ENCODE peak calls at places on chromosomes 3 and 15, in five cellular contexts. J is NCI-H460, O is NCI-H2081, S is NCI-H2171 treated with DMSO at 0.1 percent for 48 hours, I is GM20000. D is an unnamed sample.

GRCh38 chr3:172103724-172104123 is 64.3 kb downstream of the FNDC3B start:
- DNase-seq in J (no peak), O (no peak), S (peak; percentile 72), I (no peak), D (peak; percentile 14)

GRCh38 chr15:100918690-100919480 is at the start of gene LRRK1:
- DNase-seq in J (no peak), O (no peak), S (peak; percentile 49), I (peak; percentile 82), D (no peak)

GRCh38 chr15:33852570-33852969 is 115.7 kb upstream of the CHRM5 start:
- DNase-seq in J (no peak), O (no peak), S (no peak), I (no peak), D (no peak)

GRCh38 chr15:67240235-67241131 is 14.0 kb downstream of the AAGAB start:
- DNase-seq in J (peak; percentile 24), O (peak; percentile 57), S (peak; percentile 54), I (peak; percentile 17), D (peak; percentile 8)

GRCh38 chr3:36489679-36490420 is 109.5 kb downstream of the STAC start:
- DNase-seq in J (no peak), O (no peak), S (no peak), I (no peak), D (no peak)

GRCh38 chr15:75599396-75599795 is 20.3 kb upstream of the PTPN9 start:
- DNase-seq in J (no peak), O (no peak), S (no peak), I (no peak), D (no peak)

GRCh38 chr3:46731795-46732194 is 14.1 kb upstream of the PRSS50 start:
- DNase-seq in J (no peak), O (no peak), S (no peak), I (no peak), D (no peak)

GRCh38 chr15:76293361-76293760 is 17.9 kb downstream of the ETFA start:
- DNase-seq in J (no peak), O (no peak), S (no peak), I (no peak), D (no peak)

GRCh38 chr3:48367201-48367600 is 4.8 kb upstream of the FBXW12 start:
- DNase-seq in J (no peak), O (peak; percentile 71), S (peak; percentile 87), I (no peak), D (peak; percentile 15)

GRCh38 chr15:40105517-40106202 is 3.0 kb downstream of the BMF start:
- DNase-seq in J (no peak), O (no peak), S (no peak), I (peak; percentile 77), D (no peak)

GRCh38 chr3:66856555-66856954 is 141.6 kb upstream of the KBTBD8 start:
- DNase-seq in J (no peak), O (no peak), S (no peak), I (peak; percentile 15), D (no peak)

GRCh38 chr15:39580117-39580629 is 706 bp upstream of the THBS1 start:
- DNase-seq in J (peak; percentile 70), O (peak; percentile 85), S (peak; percentile 90), I (peak; percentile 89), D (no peak)

GRCh38 chr3:106262976-106263375 is 394.2 kb upstream of the CBLB start:
- DNase-seq in J (no peak), O (no peak), S (no peak), I (no peak), D (no peak)

GRCh38 chr15:97091093-97091492 is 760.6 kb downstream of the NR2F2 start:
- DNase-seq in J (no peak), O (no peak), S (no peak), I (no peak), D (no peak)

GRCh38 chr15:94164202-94164807 is 67.1 kb upstream of the MCTP2 start:
- DNase-seq in J (peak; percentile 26), O (peak; percentile 80), S (peak; percentile 11), I (peak; percentile 29), D (peak; percentile 51)

GRCh38 chr3:40580494-40581091 is 55.8 kb downstream of the ZNF621 start:
- DNase-seq in J (peak; percentile 57), O (peak; percentile 19), S (peak; percentile 64), I (peak; percentile 67), D (peak; percentile 73)

GRCh38 chr3:2097641-2098191 is 950 bp upstream of the CNTN4 start:
- DNase-seq in J (peak; percentile 3), O (no peak), S (no peak), I (no peak), D (no peak)

GRCh38 chr3:33834117-33834495 is 35.7 kb downstream of the PDCD6IP start:
- DNase-seq in J (no peak), O (no peak), S (no peak), I (no peak), D (no peak)

D was measured in NCI-H446.